ENCODE peak calls at places on chromosomes 13 and 19, in eight cellular contexts. Z is stimulated activated CD4-positive, alpha-beta T cell treated with anti-CD3 and anti-CD28 coated beads, Interleukin-2, amount 100 ng/mL, for 48 hours; U is activated CD8-positive, alpha-beta memory T cell treated with anti-CD3 and anti-CD28 coated beads for 48 hours; T is aorta; M is stromal cell of bone marrow; Q is substantia nigra; F is cardiac fibroblast; W is NCI-H774. N is an unnamed sample.

GRCh38 chr13:78256479-78256878 is 337.8 kb upstream of the EDNRB start:
- DNase-seq in M (no peak), Z (no peak), W (no peak), F (no peak), U (no peak), T (no peak), Q (no peak), N (no peak)

GRCh38 chr13:50236898-50237318 is 221.7 kb downstream of the KCNRG start:
- DNase-seq in T (no peak), Q (no peak), Z (no peak), M (no peak), U (no peak), F (peak), W (no peak), N (peak)

GRCh38 chr13:44906758-44907157 is 82.5 kb downstream of the NUFIP1 start:
- DNase-seq in T (peak), W (no peak), U (no peak), Z (no peak), F (peak), Q (peak), M (peak), N (no peak)

GRCh38 chr19:53998223-53998622 is 6.8 kb downstream of the CACNG6 start:
- DNase-seq in Q (no peak), T (no peak), M (no peak), F (no peak), U (no peak), W (no peak), Z (no peak), N (no peak)

GRCh38 chr19:33758541-33759013 is 38.1 kb upstream of the KCTD15 start:
- DNase-seq in Z (no peak), U (no peak), M (no peak), Q (no peak), F (no peak), W (peak), T (no peak), N (no peak)

GRCh38 chr13:102400619-102401125 is 1.2 kb downstream of the FGF14 start:
- DNase-seq in T (peak), F (no peak), U (no peak), Q (no peak), M (no peak), W (peak), Z (no peak), N (no peak)

GRCh38 chr13:64057372-64058020 is 2641.8 kb upstream of the PCDH20 start:
- DNase-seq in W (no peak), U (no peak), F (no peak), Z (no peak), Q (no peak), T (no peak), M (no peak), N (no peak)

GRCh38 chr13:28181413-28181812 is 43.1 kb downstream of the PAN3 start:
- DNase-seq in W (no peak), M (peak), F (peak), T (no peak), Q (no peak), U (no peak), Z (no peak), N (no peak)

GRCh38 chr13:29538625-29538976 is 56.9 kb downstream of the SLC7A1 start:
- DNase-seq in W (no peak), T (no peak), U (no peak), Q (no peak), F (no peak), M (no peak), Z (no peak), N (no peak)

GRCh38 chr13:33611016-33611805 is 206.7 kb upstream of the RFC3 start:
- DNase-seq in W (no peak), T (peak), Z (no peak), M (peak), F (peak), U (no peak), Q (peak), N (no peak)

GRCh38 chr19:861756-862528 is 2.5 kb downstream of the CFD start:
- DNase-seq in M (no peak), F (peak), W (peak), U (peak), Q (no peak), T (peak), Z (peak), N (peak)

GRCh38 chr19:54916822-54917221 is 10.9 kb downstream of the NCR1 start:
- DNase-seq in M (no peak), Q (no peak), T (no peak), F (no peak), Z (no peak), W (no peak), U (no peak), N (peak)

GRCh38 chr13:21638319-21639282 is 32.3 kb upstream of the FGF9 start:
- DNase-seq in U (no peak), W (no peak), F (peak), Z (peak), Q (no peak), T (no peak), M (no peak), N (peak)